ENCODE peak calls at places on chromosomes 7 and 10, in eight cellular contexts. One of them, this sample, is unnamed.

GRCh38 chr7:151061241-151062110 is 2.1 kb downstream of the SLC4A2 start:
- DNase-seq in ELR: no peak
- DNase-seq in CD8-positive, alpha-beta T cell: no peak
- DNase-seq in NCI-H2081: no peak
- DNase-seq in activated CD8-positive, alpha-beta memory T cell treated with anti-CD3 and anti-CD28 coated beads for 48 hours: no peak
- DNase-seq in fibroblast of mammary gland: no peak
- DNase-seq in ovary: no peak
- DNase-seq in mesothelial cell of epicardium: no peak
- DNase-seq in this sample: no peak

GRCh38 chr10:33277135-33277536 is 57.3 kb downstream of the NRP1 start:
- DNase-seq in fibroblast of mammary gland: peak
- DNase-seq in mesothelial cell of epicardium: no peak
- DNase-seq in activated CD8-positive, alpha-beta memory T cell treated with anti-CD3 and anti-CD28 coated beads for 48 hours: no peak
- DNase-seq in ELR: peak
- DNase-seq in CD8-positive, alpha-beta T cell: no peak
- DNase-seq in ovary: no peak
- DNase-seq in NCI-H2081: no peak
- DNase-seq in this sample: peak

GRCh38 chr10:22340362-22341189 is 4.7 kb upstream of the SPAG6 start:
- DNase-seq in NCI-H2081: peak
- DNase-seq in fibroblast of mammary gland: peak
- DNase-seq in mesothelial cell of epicardium: peak
- DNase-seq in activated CD8-positive, alpha-beta memory T cell treated with anti-CD3 and anti-CD28 coated beads for 48 hours: no peak
- DNase-seq in ELR: peak
- DNase-seq in ovary: peak
- DNase-seq in CD8-positive, alpha-beta T cell: peak
- DNase-seq in this sample: peak

GRCh38 chr7:130273081-130273699 is 6.5 kb downstream of the CPA2 start:
- DNase-seq in ELR: no peak
- DNase-seq in ovary: peak
- DNase-seq in NCI-H2081: peak
- DNase-seq in CD8-positive, alpha-beta T cell: no peak
- DNase-seq in mesothelial cell of epicardium: peak
- DNase-seq in fibroblast of mammary gland: no peak
- DNase-seq in activated CD8-positive, alpha-beta memory T cell treated with anti-CD3 and anti-CD28 coated beads for 48 hours: no peak
- DNase-seq in this sample: no peak

GRCh38 chr10:11330383-11331020 is 280.9 kb downstream of the USP6NL start:
- DNase-seq in ELR: no peak
- DNase-seq in ovary: no peak
- DNase-seq in CD8-positive, alpha-beta T cell: no peak
- DNase-seq in fibroblast of mammary gland: peak
- DNase-seq in mesothelial cell of epicardium: no peak
- DNase-seq in NCI-H2081: no peak
- DNase-seq in activated CD8-positive, alpha-beta memory T cell treated with anti-CD3 and anti-CD28 coated beads for 48 hours: no peak
- DNase-seq in this sample: no peak

GRCh38 chr7:39540320-39540719 is 25.9 kb upstream of the YAE1 start:
- DNase-seq in CD8-positive, alpha-beta T cell: no peak
- DNase-seq in mesothelial cell of epicardium: no peak
- DNase-seq in fibroblast of mammary gland: no peak
- DNase-seq in ELR: no peak
- DNase-seq in NCI-H2081: peak
- DNase-seq in ovary: no peak
- DNase-seq in activated CD8-positive, alpha-beta memory T cell treated with anti-CD3 and anti-CD28 coated beads for 48 hours: no peak
- DNase-seq in this sample: no peak

GRCh38 chr7:131769241-131769640 is 212.8 kb upstream of the PODXL start:
- DNase-seq in NCI-H2081: no peak
- DNase-seq in CD8-positive, alpha-beta T cell: no peak
- DNase-seq in mesothelial cell of epicardium: no peak
- DNase-seq in ELR: peak
- DNase-seq in activated CD8-positive, alpha-beta memory T cell treated with anti-CD3 and anti-CD28 coated beads for 48 hours: no peak
- DNase-seq in fibroblast of mammary gland: peak
- DNase-seq in ovary: no peak
- DNase-seq in this sample: no peak

GRCh38 chr7:25353191-25353590 is 124.9 kb upstream of the NPVF start:
- DNase-seq in fibroblast of mammary gland: no peak
- DNase-seq in CD8-positive, alpha-beta T cell: no peak
- DNase-seq in ovary: no peak
- DNase-seq in NCI-H2081: no peak
- DNase-seq in activated CD8-positive, alpha-beta memory T cell treated with anti-CD3 and anti-CD28 coated beads for 48 hours: no peak
- DNase-seq in ELR: no peak
- DNase-seq in mesothelial cell of epicardium: no peak
- DNase-seq in this sample: no peak

GRCh38 chr10:91077549-91078017 is 142.9 kb upstream of the PCGF5 start:
- DNase-seq in NCI-H2081: peak
- DNase-seq in CD8-positive, alpha-beta T cell: no peak
- DNase-seq in ovary: peak
- DNase-seq in ELR: no peak
- DNase-seq in mesothelial cell of epicardium: peak
- DNase-seq in activated CD8-positive, alpha-beta memory T cell treated with anti-CD3 and anti-CD28 coated beads for 48 hours: no peak
- DNase-seq in fibroblast of mammary gland: no peak
- DNase-seq in this sample: peak

GRCh38 chr7:10708447-10708846 is 265.2 kb upstream of the PHF14 start:
- DNase-seq in CD8-positive, alpha-beta T cell: no peak
- DNase-seq in mesothelial cell of epicardium: no peak
- DNase-seq in activated CD8-positive, alpha-beta memory T cell treated with anti-CD3 and anti-CD28 coated beads for 48 hours: no peak
- DNase-seq in NCI-H2081: peak
- DNase-seq in ELR: peak
- DNase-seq in fibroblast of mammary gland: no peak
- DNase-seq in ovary: no peak
- DNase-seq in this sample: no peak

GRCh38 chr10:71965623-71966022 is 1.4 kb downstream of the CHST3 start:
- DNase-seq in ELR: peak
- DNase-seq in NCI-H2081: no peak
- DNase-seq in CD8-positive, alpha-beta T cell: no peak
- DNase-seq in fibroblast of mammary gland: no peak
- DNase-seq in mesothelial cell of epicardium: no peak
- DNase-seq in ovary: peak
- DNase-seq in activated CD8-positive, alpha-beta memory T cell treated with anti-CD3 and anti-CD28 coated beads for 48 hours: no peak
- DNase-seq in this sample: no peak

GRCh38 chr7:21941570-21942224 is 4.0 kb downstream of the CDCA7L start:
- DNase-seq in activated CD8-positive, alpha-beta memory T cell treated with anti-CD3 and anti-CD28 coated beads for 48 hours: no peak
- DNase-seq in ovary: no peak
- DNase-seq in mesothelial cell of epicardium: no peak
- DNase-seq in NCI-H2081: no peak
- DNase-seq in ELR: peak
- DNase-seq in CD8-positive, alpha-beta T cell: no peak
- DNase-seq in fibroblast of mammary gland: peak
- DNase-seq in this sample: no peak

GRCh38 chr7:2037301-2037804 is 195.4 kb downstream of the MAD1L1 start:
- DNase-seq in NCI-H2081: no peak
- DNase-seq in activated CD8-positive, alpha-beta memory T cell treated with anti-CD3 and anti-CD28 coated beads for 48 hours: peak
- DNase-seq in ovary: no peak
- DNase-seq in fibroblast of mammary gland: no peak
- DNase-seq in CD8-positive, alpha-beta T cell: peak
- DNase-seq in ELR: no peak
- DNase-seq in mesothelial cell of epicardium: no peak
- DNase-seq in this sample: no peak

GRCh38 chr7:143331179-143331825 is 15.4 kb downstream of the CLCN1 start:
- DNase-seq in ELR: peak
- DNase-seq in fibroblast of mammary gland: peak
- DNase-seq in mesothelial cell of epicardium: no peak
- DNase-seq in CD8-positive, alpha-beta T cell: no peak
- DNase-seq in NCI-H2081: no peak
- DNase-seq in ovary: no peak
- DNase-seq in activated CD8-positive, alpha-beta memory T cell treated with anti-CD3 and anti-CD28 coated beads for 48 hours: no peak
- DNase-seq in this sample: no peak

GRCh38 chr7:17275749-17276671 is 22.4 kb upstream of the AHR start:
- DNase-seq in ELR: peak
- DNase-seq in mesothelial cell of epicardium: no peak
- DNase-seq in NCI-H2081: no peak
- DNase-seq in activated CD8-positive, alpha-beta memory T cell treated with anti-CD3 and anti-CD28 coated beads for 48 hours: no peak
- DNase-seq in ovary: no peak
- DNase-seq in fibroblast of mammary gland: peak
- DNase-seq in CD8-positive, alpha-beta T cell: no peak
- DNase-seq in this sample: peak

GRCh38 chr10:58823983-58824382 is 311.3 kb downstream of the BICC1 start:
- DNase-seq in fibroblast of mammary gland: no peak
- DNase-seq in activated CD8-positive, alpha-beta memory T cell treated with anti-CD3 and anti-CD28 coated beads for 48 hours: no peak
- DNase-seq in ELR: no peak
- DNase-seq in ovary: no peak
- DNase-seq in NCI-H2081: no peak
- DNase-seq in mesothelial cell of epicardium: no peak
- DNase-seq in CD8-positive, alpha-beta T cell: no peak
- DNase-seq in this sample: no peak

GRCh38 chr7:98968621-98969020 is 90.3 kb downstream of the TRRAP start:
- DNase-seq in ELR: no peak
- DNase-seq in NCI-H2081: no peak
- DNase-seq in CD8-positive, alpha-beta T cell: no peak
- DNase-seq in activated CD8-positive, alpha-beta memory T cell treated with anti-CD3 and anti-CD28 coated beads for 48 hours: no peak
- DNase-seq in fibroblast of mammary gland: no peak
- DNase-seq in ovary: no peak
- DNase-seq in mesothelial cell of epicardium: no peak
- DNase-seq in this sample: no peak

GRCh38 chr7:116392806-116393205 is 106.7 kb upstream of the CAV2 start:
- DNase-seq in NCI-H2081: no peak
- DNase-seq in ELR: no peak
- DNase-seq in CD8-positive, alpha-beta T cell: no peak
- DNase-seq in fibroblast of mammary gland: no peak
- DNase-seq in activated CD8-positive, alpha-beta memory T cell treated with anti-CD3 and anti-CD28 coated beads for 48 hours: no peak
- DNase-seq in ovary: no peak
- DNase-seq in mesothelial cell of epicardium: no peak
- DNase-seq in this sample: no peak

GRCh38 chr10:33132626-33133025 is 174.6 kb upstream of the ITGB1 start:
- DNase-seq in CD8-positive, alpha-beta T cell: peak
- DNase-seq in NCI-H2081: no peak
- DNase-seq in fibroblast of mammary gland: no peak
- DNase-seq in activated CD8-positive, alpha-beta memory T cell treated with anti-CD3 and anti-CD28 coated beads for 48 hours: no peak
- DNase-seq in ovary: no peak
- DNase-seq in ELR: no peak
- DNase-seq in mesothelial cell of epicardium: no peak
- DNase-seq in this sample: peak

GRCh38 chr7:1590887-1591286 is 21.1 kb upstream of the PSMG3 start:
- DNase-seq in CD8-positive, alpha-beta T cell: no peak
- DNase-seq in NCI-H2081: no peak
- DNase-seq in mesothelial cell of epicardium: no peak
- DNase-seq in fibroblast of mammary gland: no peak
- DNase-seq in activated CD8-positive, alpha-beta memory T cell treated with anti-CD3 and anti-CD28 coated beads for 48 hours: no peak
- DNase-seq in ovary: no peak
- DNase-seq in ELR: no peak
- DNase-seq in this sample: no peak

GRCh38 chr10:102376901-102377300 is 18.6 kb upstream of the NFKB2 start:
- DNase-seq in CD8-positive, alpha-beta T cell: no peak
- DNase-seq in activated CD8-positive, alpha-beta memory T cell treated with anti-CD3 and anti-CD28 coated beads for 48 hours: no peak
- DNase-seq in fibroblast of mammary gland: no peak
- DNase-seq in ELR: no peak
- DNase-seq in ovary: no peak
- DNase-seq in mesothelial cell of epicardium: no peak
- DNase-seq in NCI-H2081: no peak
- DNase-seq in this sample: no peak

GRCh38 chr7:28408974-28409715 is 3.2 kb upstream of the CREB5 start:
- DNase-seq in ELR: peak
- DNase-seq in mesothelial cell of epicardium: peak
- DNase-seq in NCI-H2081: peak
- DNase-seq in CD8-positive, alpha-beta T cell: peak
- DNase-seq in ovary: peak
- DNase-seq in activated CD8-positive, alpha-beta memory T cell treated with anti-CD3 and anti-CD28 coated beads for 48 hours: peak
- DNase-seq in fibroblast of mammary gland: peak
- DNase-seq in this sample: peak

GRCh38 chr7:100674441-100675407 is 1.2 kb downstream of the GNB2 start:
- DNase-seq in NCI-H2081: peak
- DNase-seq in ovary: peak
- DNase-seq in fibroblast of mammary gland: no peak
- DNase-seq in CD8-positive, alpha-beta T cell: peak
- DNase-seq in ELR: peak
- DNase-seq in activated CD8-positive, alpha-beta memory T cell treated with anti-CD3 and anti-CD28 coated beads for 48 hours: no peak
- DNase-seq in mesothelial cell of epicardium: peak
- DNase-seq in this sample: no peak

GRCh38 chr10:1243486-1244182 is 187.4 kb downstream of the WDR37 start:
- DNase-seq in CD8-positive, alpha-beta T cell: no peak
- DNase-seq in NCI-H2081: no peak
- DNase-seq in ELR: no peak
- DNase-seq in ovary: no peak
- DNase-seq in activated CD8-positive, alpha-beta memory T cell treated with anti-CD3 and anti-CD28 coated beads for 48 hours: no peak
- DNase-seq in fibroblast of mammary gland: no peak
- DNase-seq in mesothelial cell of epicardium: peak
- DNase-seq in this sample: peak

GRCh38 chr10:33347227-33347626 is 12.8 kb upstream of the NRP1 start:
- DNase-seq in fibroblast of mammary gland: peak
- DNase-seq in CD8-positive, alpha-beta T cell: no peak
- DNase-seq in activated CD8-positive, alpha-beta memory T cell treated with anti-CD3 and anti-CD28 coated beads for 48 hours: no peak
- DNase-seq in ovary: no peak
- DNase-seq in NCI-H2081: no peak
- DNase-seq in mesothelial cell of epicardium: no peak
- DNase-seq in ELR: peak
- DNase-seq in this sample: no peak

GRCh38 chr7:157669768-157670345 is 333.1 kb downstream of the DNAJB6 start:
- DNase-seq in mesothelial cell of epicardium: no peak
- DNase-seq in NCI-H2081: no peak
- DNase-seq in activated CD8-positive, alpha-beta memory T cell treated with anti-CD3 and anti-CD28 coated beads for 48 hours: no peak
- DNase-seq in fibroblast of mammary gland: no peak
- DNase-seq in ovary: no peak
- DNase-seq in CD8-positive, alpha-beta T cell: no peak
- DNase-seq in ELR: no peak
- DNase-seq in this sample: no peak

GRCh38 chr7:1810961-1811849 is 141.1 kb downstream of the ELFN1 start:
- DNase-seq in ovary: no peak
- DNase-seq in fibroblast of mammary gland: peak
- DNase-seq in ELR: no peak
- DNase-seq in CD8-positive, alpha-beta T cell: no peak
- DNase-seq in mesothelial cell of epicardium: peak
- DNase-seq in activated CD8-positive, alpha-beta memory T cell treated with anti-CD3 and anti-CD28 coated beads for 48 hours: no peak
- DNase-seq in NCI-H2081: peak
- DNase-seq in this sample: no peak

GRCh38 chr7:22604246-22604645 is 104.3 kb upstream of the STEAP1B start:
- DNase-seq in fibroblast of mammary gland: peak
- DNase-seq in NCI-H2081: no peak
- DNase-seq in CD8-positive, alpha-beta T cell: no peak
- DNase-seq in ovary: no peak
- DNase-seq in activated CD8-positive, alpha-beta memory T cell treated with anti-CD3 and anti-CD28 coated beads for 48 hours: no peak
- DNase-seq in ELR: peak
- DNase-seq in mesothelial cell of epicardium: no peak
- DNase-seq in this sample: no peak

GRCh38 chr7:84384417-84384816 is 189.8 kb upstream of the SEMA3A start:
- DNase-seq in CD8-positive, alpha-beta T cell: no peak
- DNase-seq in ovary: no peak
- DNase-seq in mesothelial cell of epicardium: no peak
- DNase-seq in fibroblast of mammary gland: peak
- DNase-seq in activated CD8-positive, alpha-beta memory T cell treated with anti-CD3 and anti-CD28 coated beads for 48 hours: no peak
- DNase-seq in ELR: no peak
- DNase-seq in NCI-H2081: no peak
- DNase-seq in this sample: no peak

GRCh38 chr7:110531186-110531585 is 559.7 kb upstream of the LRRN3 start:
- DNase-seq in fibroblast of mammary gland: no peak
- DNase-seq in activated CD8-positive, alpha-beta memory T cell treated with anti-CD3 and anti-CD28 coated beads for 48 hours: no peak
- DNase-seq in mesothelial cell of epicardium: no peak
- DNase-seq in CD8-positive, alpha-beta T cell: no peak
- DNase-seq in NCI-H2081: no peak
- DNase-seq in ELR: no peak
- DNase-seq in ovary: no peak
- DNase-seq in this sample: no peak

This sample was measured in RCC 7860.